ENCODE peak calls at places on chromosomes 1 and 21, in six cellular contexts. O is ovary, K is tibial nerve, C is heart left ventricle, J is stomach, U is uterus. M is an unnamed sample.

GRCh38 chr1:154614247-154614646 is 6.3 kb upstream of the ADAR start:
- DNase-seq in K (no peak), U (no peak), C (no peak), O (no peak), J (no peak), M (no peak)

GRCh38 chr1:43836267-43836951 is 97.2 kb upstream of the ARTN start:
- DNase-seq in O (peak), J (peak), U (peak), K (no peak), C (peak), M (peak)

GRCh38 chr1:35220976-35221375 is 28.0 kb upstream of the SFPQ start:
- DNase-seq in U (no peak), C (no peak), K (no peak), O (no peak), J (no peak), M (no peak)

GRCh38 chr1:54027848-54028247 is 9.9 kb upstream of the LDLRAD1 start:
- DNase-seq in U (no peak), C (peak), O (no peak), J (no peak), K (no peak), M (no peak)

GRCh38 chr1:31374511-31375196 is 1.8 kb upstream of the FABP3 start:
- DNase-seq in U (peak), C (peak), K (no peak), J (peak), O (peak), M (peak)

GRCh38 chr1:224819861-224820260 is 109.6 kb upstream of the DNAH14 start:
- DNase-seq in U (no peak), C (no peak), J (no peak), O (no peak), K (no peak), M (no peak)

GRCh38 chr1:38502772-38503171 is 356.8 kb downstream of the RRAGC start:
- DNase-seq in U (no peak), J (no peak), C (no peak), O (no peak), K (no peak), M (no peak)

GRCh38 chr1:2163205-2163604 is 31.4 kb downstream of the FAAP20 start:
- DNase-seq in U (no peak), C (no peak), O (no peak), J (no peak), K (no peak), M (no peak)

GRCh38 chr1:66231162-66232077 is 302.5 kb upstream of the SGIP1 start:
- DNase-seq in K (no peak), C (no peak), O (no peak), J (no peak), U (no peak), M (no peak)

GRCh38 chr1:69929278-69930057 is 275.9 kb downstream of the LRRC40 start:
- DNase-seq in O (no peak), C (no peak), U (no peak), J (no peak), K (no peak), M (no peak)

GRCh38 chr1:59597420-59598199 is 217.1 kb upstream of the HOOK1 start:
- DNase-seq in U (no peak), K (no peak), O (no peak), C (no peak), J (no peak), M (no peak)

GRCh38 chr21:27408826-27409225 is 441.9 kb upstream of the ADAMTS5 start:
- DNase-seq in O (no peak), J (no peak), C (no peak), K (no peak), U (no peak), M (no peak)

GRCh38 chr1:111909010-111909409 is 80.5 kb downstream of the KCND3 start:
- DNase-seq in J (no peak), K (no peak), U (no peak), O (no peak), C (no peak), M (no peak)

GRCh38 chr21:37642493-37642892 is 273.8 kb downstream of the KCNJ6 start:
- DNase-seq in U (no peak), K (no peak), C (no peak), O (no peak), J (no peak), M (peak)

GRCh38 chr1:10911274-10912166 is 100.9 kb upstream of the TARDBP start:
- DNase-seq in J (no peak), O (no peak), U (no peak), K (no peak), C (no peak), M (no peak)

GRCh38 chr1:113536182-113536780 is 146.0 kb downstream of the MAGI3 start:
- DNase-seq in O (no peak), J (no peak), C (no peak), K (no peak), U (no peak), M (no peak)

GRCh38 chr1:111399792-111400610 is 27.5 kb downstream of the OVGP1 start:
- DNase-seq in U (no peak), K (peak), J (peak), C (peak), O (no peak), M (peak)

GRCh38 chr1:242239394-242239793 is 240.5 kb upstream of the MAP1LC3C start:
- DNase-seq in K (no peak), J (no peak), U (no peak), O (no peak), C (no peak), M (no peak)

GRCh38 chr1:156705321-156705917 is at the start of gene CRABP2:
- DNase-seq in O (no peak), K (no peak), J (no peak), U (peak), C (peak), M (peak)
- TF ChIP-seq POLR2A in O (no peak), K (no peak), J (no peak), U (no peak), C (no peak), M (no peak)

GRCh38 chr1:168693872-168694238 is 35.2 kb downstream of the DPT start:
- DNase-seq in C (no peak), O (no peak), K (no peak), J (no peak), U (no peak), M (no peak)
- H3K27ac ChIP-seq in C (no peak), O (no peak), K (no peak), J (peak), U (no peak), M (no peak)

DNA sequence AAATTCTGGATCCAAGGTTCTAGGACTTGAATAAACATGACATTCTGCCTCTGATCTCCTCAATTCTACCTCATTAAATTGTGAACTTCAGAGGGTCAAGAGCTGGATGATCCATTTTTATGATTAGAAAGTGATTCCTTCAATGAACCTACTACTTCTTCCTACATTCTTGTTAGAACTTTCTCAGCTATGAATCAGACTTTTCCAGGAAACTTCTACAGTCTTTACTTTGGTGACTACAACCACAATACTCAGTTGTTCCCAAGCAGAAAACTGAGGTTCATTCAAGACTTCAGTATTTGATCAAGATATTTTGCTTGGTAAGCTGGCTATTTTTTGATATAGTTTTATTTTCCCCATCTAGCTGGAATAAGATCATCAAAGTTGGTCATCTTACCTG is 51.4 kb downstream of the CDC7 start:
- DNase-seq in U (no peak), J (no peak), K (no peak), O (no peak), C (no peak), M (no peak)
- H3K4me3 ChIP-seq in U (no peak), J (no peak), K (no peak), O (no peak), C (no peak), M (no peak)

DNA sequence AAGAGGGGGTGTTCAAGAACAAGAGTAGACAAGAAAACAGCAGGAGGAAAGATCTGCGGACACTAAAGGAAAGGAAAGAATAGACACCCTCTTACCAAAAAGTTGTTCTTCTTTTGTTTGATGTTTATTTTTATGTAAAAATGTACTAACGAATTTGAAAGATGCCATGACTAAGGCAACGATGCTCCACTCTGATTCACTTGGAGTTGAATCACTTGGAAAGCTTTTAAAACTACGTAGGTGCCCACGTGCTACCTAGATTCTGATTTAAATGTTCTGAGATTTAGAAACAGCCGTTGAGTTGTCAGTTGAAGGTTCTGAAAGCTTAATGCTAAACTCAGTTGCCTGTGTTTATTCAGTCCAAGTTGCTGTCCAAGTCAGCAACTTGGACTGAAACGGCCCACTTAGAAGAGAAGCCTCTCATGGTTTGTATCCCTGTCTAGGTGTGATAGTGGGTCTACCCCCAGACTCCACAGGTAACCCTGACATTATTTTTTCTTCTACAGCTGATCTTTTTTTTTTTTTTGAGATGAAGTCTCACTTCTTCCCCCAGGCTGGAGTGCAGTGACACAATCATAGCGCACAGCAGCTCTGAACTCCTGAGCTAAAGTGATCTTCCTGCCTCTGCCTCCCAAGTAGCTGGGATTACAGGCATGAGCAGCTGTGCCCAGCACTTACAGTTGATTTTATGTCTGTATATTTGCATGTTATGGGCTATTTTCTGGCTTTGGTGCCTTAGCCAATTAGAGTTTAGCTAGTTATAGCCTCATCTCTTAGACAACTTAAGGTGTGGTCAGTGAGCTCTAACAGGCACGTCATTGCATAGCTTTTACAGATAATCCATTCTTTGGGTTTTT is 1.4 kb upstream of the VAMP4 start:
- DNase-seq in O (no peak), J (no peak), K (peak), U (no peak), C (no peak), M (peak)
- TF ChIP-seq POLR2A in O (peak), J (no peak), K (no peak), U (peak), C (no peak), M (peak)

GRCh38 chr1:151581946-151582345 is 29.9 kb upstream of the SNX27 start:
- DNase-seq in O (no peak), K (no peak), J (no peak), U (no peak), C (no peak), M (no peak)

GRCh38 chr1:151579436-151580225 is 32.2 kb upstream of the SNX27 start:
- DNase-seq in K (no peak), O (no peak), C (no peak), U (no peak), J (no peak), M (no peak)

GRCh38 chr1:151577173-151577572 is 34.7 kb upstream of the SNX27 start:
- DNase-seq in U (no peak), K (no peak), J (no peak), C (no peak), O (no peak), M (no peak)

GRCh38 chr1:151581446-151581845 is 30.4 kb upstream of the SNX27 start:
- DNase-seq in O (no peak), C (no peak), U (no peak), K (no peak), J (no peak), M (no peak)

GRCh38 chr1:151578941-151579340 is 32.9 kb upstream of the SNX27 start:
- DNase-seq in J (no peak), U (no peak), C (no peak), O (no peak), K (no peak), M (no peak)
- H3K27ac ChIP-seq in J (no peak), U (no peak), C (no peak), O (no peak), K (no peak), M (no peak)

GRCh38 chr1:146022403-146023127 is 1.0 kb upstream of the HJV start:
- DNase-seq in O (no peak), K (no peak), J (no peak), U (no peak), C (no peak), M (no peak)

GRCh38 chr1:146021622-146022402 is at the start of gene HJV:
- DNase-seq in C (peak), J (no peak), O (no peak), U (no peak), K (no peak), M (no peak)

GRCh38 chr1:146021046-146021445 is 489 bp downstream of the HJV start:
- DNase-seq in C (no peak), J (no peak), K (no peak), O (no peak), U (no peak), M (no peak)

GRCh38 chr1:146019225-146020057 is 2.1 kb downstream of the HJV start:
- DNase-seq in O (no peak), C (no peak), J (no peak), U (no peak), K (no peak), M (no peak)

DNA sequence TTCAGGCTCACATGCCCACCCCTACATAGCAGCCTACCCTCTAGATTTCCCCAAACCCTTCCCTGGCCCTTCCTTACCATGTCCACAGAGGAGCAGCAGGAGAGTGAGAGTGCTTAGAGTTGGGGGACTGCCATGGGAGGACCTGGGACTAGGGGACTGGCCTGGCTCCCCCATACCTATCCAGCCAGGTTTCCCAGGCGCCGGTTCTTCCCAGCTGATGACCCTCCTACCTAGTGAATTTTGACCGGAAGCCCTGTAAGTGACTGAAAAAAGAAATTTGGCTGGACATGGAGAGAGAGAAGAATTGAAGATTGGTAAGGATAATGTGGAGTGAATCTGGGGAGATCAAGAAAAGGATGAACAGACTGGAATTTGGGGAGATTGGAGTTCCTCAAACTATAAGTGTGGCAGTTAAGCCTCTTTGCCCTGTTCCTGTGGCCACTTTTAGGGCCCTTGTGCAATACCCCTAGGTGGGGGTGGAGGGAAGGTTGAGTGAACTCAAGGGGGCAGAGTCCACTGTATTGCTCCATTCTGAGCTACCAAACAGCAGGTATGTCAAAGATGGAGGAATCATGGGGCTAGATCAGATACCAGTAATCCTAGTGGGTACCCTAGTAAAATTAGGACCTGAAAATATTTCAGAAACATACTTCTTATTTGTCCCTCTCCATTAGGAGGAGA is 1.3 kb downstream of the HJV start:
- DNase-seq in K (no peak), J (no peak), C (no peak), U (no peak), O (no peak), M (no peak)
- H3K4me3 ChIP-seq in K (no peak), J (no peak), C (peak), U (no peak), O (no peak), M (no peak)

M was measured in adrenal gland.